ENCODE peak calls at places on chromosomes 1 and 21, in six cellular contexts. B is right lobe of liver, A is heart left ventricle, L is IMR-90, G is adrenal gland, P is body of pancreas. H is an unnamed sample.

GRCh38 chr1:8680628-8681316 is 136.7 kb downstream of the RERE start:
- DNase-seq in B (no peak), L (no peak), G (no peak), P (no peak), A (no peak), H (no peak)

GRCh38 chr1:18944810-18945209 is 11.7 kb downstream of the IFFO2 start:
- DNase-seq in G (no peak), L (no peak), P (no peak), A (no peak), B (no peak), H (no peak)

GRCh38 chr1:184388671-184389292 is 2.0 kb downstream of the C1orf21 start:
- DNase-seq in G (no peak), L (no peak), B (no peak), A (peak), P (no peak), H (no peak)

GRCh38 chr1:56331892-56332567 is 247.3 kb downstream of the PLPP3 start:
- DNase-seq in P (no peak), L (peak), B (peak), G (no peak), A (no peak), H (peak)

GRCh38 chr1:67701876-67702275 is 16.9 kb downstream of the GADD45A start:
- DNase-seq in L (no peak), A (no peak), B (no peak), P (no peak), G (no peak), H (no peak)

GRCh38 chr1:36211841-36212240 is 12.4 kb upstream of the THRAP3 start:
- DNase-seq in B (no peak), P (no peak), G (no peak), A (no peak), L (no peak), H (no peak)

GRCh38 chr1:43683560-43683959 is 23.8 kb upstream of the ST3GAL3 start:
- DNase-seq in A (no peak), G (no peak), L (no peak), B (no peak), P (no peak), H (no peak)

GRCh38 chr1:110280804-110281203 is 58.4 kb upstream of the RBM15 start:
- DNase-seq in L (no peak), B (no peak), A (no peak), G (no peak), P (no peak), H (no peak)

GRCh38 chr1:14297356-14297755 is 301.1 kb upstream of the KAZN start:
- DNase-seq in A (no peak), G (no peak), L (no peak), P (no peak), B (no peak), H (no peak)

GRCh38 chr1:152440635-152441471 is 26.8 kb upstream of the CRNN start:
- DNase-seq in B (peak), A (peak), P (peak), L (peak), G (peak), H (peak)

GRCh38 chr21:45167796-45168222 is 93.4 kb downstream of the ADARB1 start:
- DNase-seq in G (no peak), B (no peak), P (no peak), L (peak), A (no peak), H (no peak)

GRCh38 chr1:62437273-62437945 is 560 bp downstream of the USP1 start:
- DNase-seq in P (peak), L (no peak), A (peak), B (peak), G (no peak), H (no peak)

GRCh38 chr1:64228181-64228957 is 24.9 kb downstream of the UBE2U start:
- DNase-seq in A (no peak), B (no peak), P (no peak), L (peak), G (no peak), H (peak)

GRCh38 chr21:25107708-25108107 is 499.6 kb downstream of the MRPL39 start:
- DNase-seq in B (no peak), L (peak), G (no peak), A (no peak), P (no peak), H (peak)

GRCh38 chr1:243562473-243562872 is 287.6 kb downstream of the AKT3 start:
- DNase-seq in G (no peak), P (no peak), L (no peak), A (peak), B (no peak), H (no peak)

GRCh38 chr1:152141971-152142584 is 16.9 kb downstream of the RPTN start:
- DNase-seq in L (peak), G (peak), B (no peak), P (peak), A (peak), H (peak)

GRCh38 chr1:203178083-203178482 is 2.5 kb upstream of the MYBPH start:
- DNase-seq in G (no peak), A (no peak), P (no peak), L (peak), B (no peak), H (peak)

GRCh38 chr1:18141661-18142060 is 34.1 kb downstream of the IGSF21 start:
- DNase-seq in A (no peak), G (no peak), P (no peak), B (no peak), L (no peak), H (no peak)

GRCh38 chr21:31470896-31471694 is 127.0 kb upstream of the TIAM1 start:
- DNase-seq in P (no peak), G (no peak), A (no peak), L (no peak), B (no peak), H (no peak)

GRCh38 chr1:162734047-162734446 is 56.5 kb upstream of the HSD17B7 start:
- DNase-seq in P (no peak), G (no peak), B (no peak), A (no peak), L (no peak), H (no peak)

GRCh38 chr1:47219590-47220220 is 12.3 kb downstream of the TAL1 start:
- DNase-seq in A (no peak), P (no peak), L (no peak), G (no peak), B (no peak), H (no peak)

GRCh38 chr21:39888848-39889247 is 21.6 kb downstream of the PCP4 start:
- DNase-seq in B (no peak), G (no peak), L (no peak), P (no peak), A (no peak), H (no peak)

GRCh38 chr1:43435146-43436145 is 18.3 kb downstream of the HYI start:
- DNase-seq in A (peak), B (no peak), P (no peak), L (peak), G (no peak), H (no peak)

GRCh38 chr1:245671349-245671748 is 516.6 kb downstream of the KIF26B start:
- DNase-seq in B (peak), P (no peak), A (no peak), L (no peak), G (peak), H (no peak)

GRCh38 chr1:245663373-245663772 is 508.6 kb downstream of the KIF26B start:
- DNase-seq in B (no peak), P (no peak), A (no peak), L (no peak), G (no peak), H (no peak)

GRCh38 chr1:245663841-245664240 is 509.1 kb downstream of the KIF26B start:
- DNase-seq in B (no peak), A (no peak), P (no peak), G (no peak), L (no peak), H (no peak)

GRCh38 chr1:245671966-245672767 is 517.4 kb downstream of the KIF26B start:
- DNase-seq in L (no peak), P (no peak), B (peak), G (peak), A (no peak), H (no peak)

GRCh38 chr1:245666412-245666811 is 511.6 kb downstream of the KIF26B start:
- DNase-seq in B (no peak), L (no peak), G (no peak), A (no peak), P (no peak), H (no peak)
- TF ChIP-seq POLR2A in B (no peak), L (no peak), G (no peak), A (no peak), P (no peak), H (no peak)

GRCh38 chr1:1349256-1350012 is at the start of gene DVL1:
- DNase-seq in P (peak), A (peak), L (peak), B (no peak), G (no peak), H (no peak)
- TF ChIP-seq POLR2A in P (no peak), A (no peak), L (no peak), B (peak), G (peak), H (no peak)

DNA sequence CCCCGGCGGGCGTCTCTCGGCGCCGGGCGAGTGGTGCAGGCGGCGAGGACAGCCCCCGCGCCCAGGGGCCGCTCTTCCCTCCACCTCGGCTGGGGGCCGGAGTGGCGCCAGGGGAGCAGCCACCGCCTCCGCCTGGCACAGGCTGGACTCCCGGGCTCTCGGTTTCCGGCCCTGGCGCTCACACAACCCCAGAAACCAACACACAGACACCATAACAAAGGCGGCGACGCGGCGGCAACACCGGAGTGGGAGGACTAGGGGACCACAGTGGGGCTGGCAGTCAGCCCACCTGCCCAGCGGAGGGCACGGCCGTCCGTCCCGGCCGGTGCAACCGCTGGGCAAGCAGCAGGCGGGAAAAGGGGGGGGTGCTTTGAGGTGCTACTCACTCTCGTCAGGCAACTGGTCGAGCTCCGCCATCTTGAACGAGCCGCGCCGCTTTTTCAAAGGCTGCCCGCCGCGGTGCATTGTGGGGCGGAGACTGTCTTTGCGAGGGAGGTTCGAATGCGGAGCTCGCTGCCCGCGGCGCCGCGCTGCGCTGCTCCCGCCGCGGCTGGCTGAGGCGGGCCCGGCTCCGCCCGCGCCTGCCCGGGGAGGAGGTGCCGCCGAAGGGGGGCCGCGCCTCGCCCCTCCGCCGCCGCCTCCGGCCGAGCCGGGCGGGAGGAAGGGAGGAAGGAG is at the start of gene LIN9:
- DNase-seq in A (peak), G (peak), B (peak), P (peak), L (peak), H (peak)
- TF ChIP-seq POLR2A in A (no peak), G (no peak), B (no peak), P (peak), L (peak), H (peak)

DNA sequence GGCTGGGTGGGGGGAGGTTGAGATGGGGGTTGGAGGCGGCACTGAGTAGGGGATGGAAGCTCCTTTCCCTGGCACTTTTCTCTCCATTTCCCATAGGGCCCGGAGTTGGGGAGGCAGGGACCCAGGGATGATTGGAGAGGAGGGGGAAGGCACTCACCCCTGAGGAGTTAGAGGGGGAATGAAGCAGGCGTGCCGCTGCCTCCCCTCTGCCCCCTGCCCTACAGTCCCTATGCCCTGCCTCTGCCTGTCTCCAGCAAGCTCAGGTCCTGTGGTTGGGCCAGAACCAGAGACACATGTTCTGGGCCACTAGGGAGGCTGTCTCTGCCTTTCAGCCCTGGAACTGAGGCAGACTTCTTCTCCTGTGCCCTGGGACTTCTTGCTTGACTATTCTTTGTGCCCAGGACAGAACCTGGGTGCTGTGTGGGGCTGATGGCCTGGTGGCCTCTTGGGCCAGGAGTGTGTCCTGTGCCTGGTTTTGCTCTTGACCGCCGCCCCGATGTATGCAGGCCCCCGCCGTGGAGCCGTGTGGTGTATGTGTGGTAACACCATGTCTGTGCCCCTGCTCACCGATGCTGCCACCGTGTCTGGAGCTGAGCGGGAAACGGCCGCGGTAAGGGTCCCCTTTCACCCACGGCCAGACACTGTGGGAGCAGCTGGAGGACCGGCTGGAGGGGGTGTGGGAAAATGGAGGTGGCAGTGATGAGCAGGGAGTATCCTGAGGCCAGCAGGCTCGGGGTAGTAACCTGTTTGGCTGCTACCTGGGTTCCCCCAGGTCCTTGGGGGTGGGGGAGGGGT is 1.4 kb downstream of the LYPLA2 start:
- DNase-seq in L (no peak), G (no peak), A (no peak), P (no peak), B (no peak), H (no peak)
- TF ChIP-seq POLR2A in L (no peak), G (no peak), A (no peak), P (no peak), B (no peak), H (no peak)

DNA sequence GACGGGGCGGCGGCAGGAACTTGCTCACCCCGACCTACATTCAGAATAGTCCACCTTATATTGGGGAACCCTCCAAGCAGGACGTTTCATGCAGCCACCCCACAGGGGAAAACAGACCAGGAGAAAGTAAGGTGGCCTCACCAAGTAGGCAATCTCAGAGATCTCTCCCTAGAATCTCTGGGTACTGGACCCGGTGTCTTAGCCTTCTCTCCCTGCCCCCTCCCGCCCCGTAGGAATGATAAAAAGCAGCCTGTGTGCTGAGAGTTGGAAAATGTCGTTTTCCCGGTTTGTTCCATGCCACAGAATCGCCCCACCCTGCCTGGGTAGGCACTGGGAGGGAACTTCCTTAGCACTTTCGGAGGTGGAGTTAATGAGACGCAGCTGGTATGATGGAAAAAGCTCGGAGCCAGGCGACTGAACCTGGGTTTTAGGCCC is 789 bp upstream of the PTPN14 start:
- DNase-seq in A (peak), G (peak), P (peak), B (no peak), L (peak), H (peak)
- TF ChIP-seq POLR2A in A (no peak), G (no peak), P (peak), B (no peak), L (peak), H (peak)

GRCh38 chr1:156293895-156294294 is 1.6 kb downstream of the GLMP start:
- DNase-seq in B (no peak), G (no peak), A (no peak), L (no peak), P (no peak), H (no peak)

GRCh38 chr1:156291226-156292061 is 4.0 kb downstream of the GLMP start:
- DNase-seq in G (peak), L (peak), B (peak), A (peak), P (peak), H (no peak)

GRCh38 chr1:156298852-156299357 is at the start of gene VHLL:
- DNase-seq in B (no peak), L (no peak), A (no peak), P (no peak), G (no peak), H (no peak)

GRCh38 chr1:156293098-156293434 is 2.4 kb downstream of the GLMP start:
- DNase-seq in A (no peak), P (no peak), B (no peak), L (no peak), G (no peak), H (no peak)

GRCh38 chr1:156295391-156295947 is at the start of gene GLMP:
- DNase-seq in G (peak), B (peak), A (peak), P (peak), L (peak), H (peak)
- TF ChIP-seq POLR2A in G (no peak), B (no peak), A (no peak), P (peak), L (no peak), H (peak)

GRCh38 chr21:33122507-33122906 is 52.6 kb downstream of the OLIG1 start:
- DNase-seq in L (no peak), B (no peak), A (no peak), G (no peak), P (no peak), H (no peak)

GRCh38 chr21:33125981-33126380 is 56.0 kb downstream of the OLIG1 start:
- DNase-seq in L (no peak), B (no peak), P (no peak), A (no peak), G (no peak), H (no peak)

GRCh38 chr21:33121715-33122475 is 52.0 kb downstream of the OLIG1 start:
- DNase-seq in A (no peak), G (no peak), P (no peak), L (peak), B (no peak), H (peak)

GRCh38 chr21:33124879-33125278 is 54.9 kb downstream of the OLIG1 start:
- DNase-seq in A (no peak), L (no peak), G (no peak), P (no peak), B (no peak), H (no peak)

DNA sequence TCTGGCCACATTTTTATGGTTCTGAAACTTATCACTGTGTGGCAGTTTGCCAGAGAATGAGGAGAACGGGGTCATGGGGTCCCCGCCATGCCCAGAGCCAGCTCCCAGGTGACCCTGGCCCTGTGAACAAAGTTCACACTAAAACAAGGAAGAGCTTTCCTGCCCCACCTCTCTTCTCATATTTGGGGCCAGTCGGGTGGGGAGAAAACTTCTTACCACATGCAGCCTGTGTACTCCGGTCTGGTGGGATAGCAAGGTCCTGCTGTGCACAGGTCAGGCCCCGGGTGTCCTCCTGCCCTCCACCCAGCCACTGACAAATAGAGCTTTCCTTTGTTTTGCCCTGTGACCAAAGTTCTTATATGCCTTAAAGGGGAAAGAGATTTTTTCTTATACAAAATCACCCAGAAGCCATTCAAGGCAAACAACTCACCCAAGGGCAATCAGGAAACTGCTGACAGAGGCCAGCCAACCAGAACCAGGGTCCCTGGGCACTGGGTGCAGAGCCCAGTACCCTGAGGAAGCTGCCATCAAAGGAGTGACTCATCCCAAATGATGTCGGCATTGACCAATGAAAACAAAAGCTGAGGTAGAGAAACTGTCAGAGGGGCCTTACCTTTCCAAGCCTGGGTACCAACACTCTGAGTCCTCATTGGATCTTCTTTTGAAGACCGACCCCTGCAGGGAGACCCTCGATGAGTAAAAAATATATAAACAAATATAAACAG is 53.6 kb downstream of the OLIG1 start:
- DNase-seq in A (no peak), L (no peak), G (no peak), P (no peak), B (no peak), H (no peak)
- TF ChIP-seq POLR2A in A (no peak), L (no peak), G (no peak), P (no peak), B (no peak), H (no peak)

H was measured in H54.